ENCODE peak calls at places on chromosomes 11 and 22, in nine cellular contexts. W, O, U, Q, G, A, D, Z and Y are unnamed samples.

GRCh38 chr11:76152086-76152658 is 54.1 kb downstream of the WNT11 start:
- DNase-seq in W (peak), O (peak), U (peak), Q (peak), G (peak), A (peak), D (peak), Z (peak), Y (peak)

GRCh38 chr11:1831338-1832180 is 3.2 kb upstream of the SYT8 start:
- DNase-seq in W (no peak), O (no peak), U (no peak), Q (peak), G (no peak), A (no peak), D (no peak), Z (no peak), Y (no peak)

GRCh38 chr11:118892515-118892914 is 8.8 kb downstream of the CXCR5 start:
- DNase-seq in W (no peak), O (no peak), U (peak), Q (peak), G (no peak), A (peak), D (no peak), Z (no peak), Y (no peak)

GRCh38 chr22:50613291-50613981 is 12.8 kb downstream of the MAPK8IP2 start:
- DNase-seq in W (peak), O (no peak), U (no peak), Q (no peak), G (peak), A (no peak), D (no peak), Z (peak), Y (peak)

GRCh38 chr11:84899740-84900139 is 727.4 kb downstream of the DLG2 start:
- DNase-seq in W (no peak), O (no peak), U (no peak), Q (no peak), G (no peak), A (no peak), D (peak), Z (peak), Y (no peak)

GRCh38 chr11:121464352-121464946 is 11.7 kb upstream of the SORL1-AS1 start:
- DNase-seq in W (peak), O (peak), U (peak), Q (peak), G (no peak), A (peak), D (peak), Z (peak), Y (peak)

GRCh38 chr11:44595964-44596381 is 30.5 kb downstream of the CD82 start:
- DNase-seq in W (no peak), O (no peak), U (no peak), Q (no peak), G (peak), A (no peak), D (peak), Z (no peak), Y (peak)

GRCh38 chr11:43492701-43493100 is 134.0 kb downstream of the TTC17 start:
- DNase-seq in W (no peak), O (no peak), U (no peak), Q (no peak), G (no peak), A (no peak), D (no peak), Z (no peak), Y (no peak)

GRCh38 chr22:45881524-45881875 is 95.5 kb downstream of the WNT7B start:
- DNase-seq in W (no peak), O (no peak), U (no peak), Q (peak), G (no peak), A (no peak), D (no peak), Z (no peak), Y (no peak)

GRCh38 chr11:119205574-119206511 is at the start of gene CBL:
- DNase-seq in W (peak), O (peak), U (peak), Q (peak), G (peak), A (peak), D (peak), Z (peak), Y (peak)

GRCh38 chr11:62908468-62909072 is 12.6 kb downstream of the CHRM1 start:
- DNase-seq in W (no peak), O (no peak), U (no peak), Q (no peak), G (no peak), A (no peak), D (no peak), Z (no peak), Y (peak)

GRCh38 chr11:114076974-114077373 is 17.5 kb downstream of the ZBTB16 start:
- DNase-seq in W (no peak), O (no peak), U (no peak), Q (no peak), G (no peak), A (no peak), D (no peak), Z (no peak), Y (no peak)

GRCh38 chr11:109998921-109999320 is 94.3 kb upstream of the ZC3H12C start:
- DNase-seq in W (no peak), O (no peak), U (no peak), Q (no peak), G (no peak), A (no peak), D (no peak), Z (no peak), Y (no peak)

GRCh38 chr11:34680206-34680605 is 59.3 kb downstream of the EHF start:
- DNase-seq in W (no peak), O (no peak), U (no peak), Q (no peak), G (no peak), A (no peak), D (peak), Z (peak), Y (no peak)

GRCh38 chr11:134052395-134052987 is 16.4 kb upstream of the JAM3 start:
- DNase-seq in W (peak), O (no peak), U (no peak), Q (no peak), G (no peak), A (no peak), D (no peak), Z (no peak), Y (no peak)

GRCh38 chr11:130146797-130147196 is 12.8 kb upstream of the ST14 start:
- DNase-seq in W (peak), O (no peak), U (no peak), Q (no peak), G (peak), A (peak), D (no peak), Z (no peak), Y (no peak)

GRCh38 chr22:29225422-29226090 is 19.9 kb downstream of the EMID1 start:
- DNase-seq in W (peak), O (no peak), U (no peak), Q (peak), G (no peak), A (no peak), D (peak), Z (peak), Y (no peak)

GRCh38 chr11:112632866-112633505 is 328.2 kb upstream of the NCAM1 start:
- DNase-seq in W (no peak), O (no peak), U (no peak), Q (no peak), G (no peak), A (no peak), D (peak), Z (no peak), Y (no peak)

GRCh38 chr11:2534131-2534956 is 89.5 kb downstream of the KCNQ1 start:
- DNase-seq in W (peak), O (no peak), U (no peak), Q (peak), G (no peak), A (no peak), D (peak), Z (no peak), Y (no peak)

GRCh38 chr11:86938900-86939880 is 16.0 kb downstream of the FZD4 start:
- DNase-seq in W (no peak), O (no peak), U (no peak), Q (no peak), G (no peak), A (peak), D (no peak), Z (peak), Y (peak)

GRCh38 chr11:28072321-28072720 is 35.6 kb downstream of the KIF18A start:
- DNase-seq in W (no peak), O (no peak), U (no peak), Q (no peak), G (no peak), A (no peak), D (peak), Z (peak), Y (no peak)

GRCh38 chr11:35009941-35010337 is 93.5 kb downstream of the PDHX start:
- DNase-seq in W (no peak), O (no peak), U (no peak), Q (no peak), G (peak), A (no peak), D (no peak), Z (no peak), Y (no peak)

GRCh38 chr11:8309311-8309710 is 45.6 kb upstream of the LMO1 start:
- DNase-seq in W (no peak), O (no peak), U (no peak), Q (peak), G (no peak), A (no peak), D (no peak), Z (no peak), Y (no peak)

GRCh38 chr22:38882480-38882879 is 10.5 kb upstream of the CBX6 start:
- DNase-seq in W (peak), O (no peak), U (no peak), Q (peak), G (no peak), A (no peak), D (no peak), Z (peak), Y (no peak)

GRCh38 chr22:22424956-22425355 is 83.6 kb downstream of the ZNF280B start:
- DNase-seq in W (no peak), O (no peak), U (no peak), Q (no peak), G (no peak), A (no peak), D (no peak), Z (no peak), Y (no peak)

GRCh38 chr11:59833602-59834001 is 11.7 kb downstream of the CBLIF start:
- DNase-seq in W (no peak), O (no peak), U (no peak), Q (no peak), G (no peak), A (no peak), D (no peak), Z (no peak), Y (no peak)

DNA sequence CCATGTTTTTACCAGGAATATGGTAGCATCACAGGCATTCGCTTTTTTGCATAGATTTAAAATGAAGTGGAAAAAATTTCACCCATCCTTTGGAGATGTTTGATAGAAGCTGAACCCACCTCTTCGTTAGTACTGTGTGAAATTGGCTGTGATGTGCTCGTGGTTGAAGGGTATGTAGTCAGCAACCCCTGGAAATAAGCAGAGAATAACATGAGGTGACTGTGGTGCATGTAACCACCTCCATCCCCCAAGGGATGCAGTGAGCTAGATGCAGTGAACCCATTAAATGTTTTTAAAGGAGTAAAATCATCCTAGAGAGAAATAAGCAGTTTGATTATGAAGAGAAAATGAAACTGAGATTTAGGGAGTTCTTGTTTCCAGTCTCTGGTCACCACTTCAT is 15.9 kb downstream of the CBLIF start:
- DNase-seq in W (no peak), O (no peak), U (no peak), Q (no peak), G (no peak), A (no peak), D (no peak), Z (no peak), Y (no peak)
- H3K4me3 ChIP-seq in W (no peak), O (no peak), U (no peak), Q (no peak), G (no peak), A (no peak), D (no peak), Z (no peak), Y (no peak)

GRCh38 chr11:126163074-126163700 is 48.3 kb downstream of the RPUSD4 start:
- DNase-seq in W (no peak), O (peak), U (no peak), Q (no peak), G (no peak), A (no peak), D (peak), Z (peak), Y (no peak)
- H3K4me3 ChIP-seq in W (no peak), O (no peak), U (no peak), Q (no peak), G (no peak), A (no peak), D (no peak), Z (no peak), Y (no peak)

GRCh38 chr22:20660441-20661054 is 113.4 kb upstream of the SERPIND1 start:
- DNase-seq in W (no peak), O (no peak), U (no peak), Q (no peak), G (no peak), A (no peak), D (no peak), Z (no peak), Y (no peak)

GRCh38 chr22:20663941-20664593 is 109.8 kb upstream of the SERPIND1 start:
- DNase-seq in W (no peak), O (no peak), U (no peak), Q (no peak), G (no peak), A (no peak), D (no peak), Z (no peak), Y (no peak)

GRCh38 chr22:20661473-20661872 is 112.4 kb upstream of the SERPIND1 start:
- DNase-seq in W (no peak), O (no peak), U (no peak), Q (no peak), G (no peak), A (no peak), D (no peak), Z (no peak), Y (no peak)

GRCh38 chr22:20664594-20664959 is 109.3 kb upstream of the SERPIND1 start:
- DNase-seq in W (no peak), O (no peak), U (no peak), Q (no peak), G (no peak), A (no peak), D (no peak), Z (no peak), Y (no peak)

GRCh38 chr22:20663137-20663828 is 110.6 kb upstream of the SERPIND1 start:
- DNase-seq in W (no peak), O (no peak), U (no peak), Q (no peak), G (no peak), A (no peak), D (no peak), Z (no peak), Y (no peak)
- H3K4me3 ChIP-seq in W (no peak), O (no peak), U (no peak), Q (no peak), G (no peak), A (no peak), D (no peak), Z (no peak), Y (no peak)

GRCh38 chr11:116580828-116581227 is 192.0 kb downstream of the BUD13 start:
- DNase-seq in W (no peak), O (no peak), U (no peak), Q (no peak), G (no peak), A (no peak), D (no peak), Z (no peak), Y (no peak)

GRCh38 chr11:116577273-116577672 is 195.5 kb downstream of the BUD13 start:
- DNase-seq in W (no peak), O (no peak), U (no peak), Q (peak), G (no peak), A (no peak), D (no peak), Z (no peak), Y (no peak)

GRCh38 chr11:116581349-116581748 is 191.4 kb downstream of the BUD13 start:
- DNase-seq in W (no peak), O (no peak), U (no peak), Q (no peak), G (no peak), A (no peak), D (no peak), Z (no peak), Y (no peak)

GRCh38 chr11:116579857-116580727 is 192.7 kb downstream of the BUD13 start:
- DNase-seq in W (no peak), O (no peak), U (no peak), Q (peak), G (no peak), A (no peak), D (no peak), Z (no peak), Y (no peak)

GRCh38 chr11:116578971-116579687 is 193.7 kb downstream of the BUD13 start:
- DNase-seq in W (no peak), O (no peak), U (no peak), Q (peak), G (no peak), A (no peak), D (no peak), Z (peak), Y (no peak)
- H3K4me3 ChIP-seq in W (no peak), O (no peak), U (no peak), Q (no peak), G (no peak), A (no peak), D (no peak), Z (no peak), Y (no peak)

GRCh38 chr22:30609260-30610185 is 2.5 kb downstream of the TCN2 start:
- DNase-seq in W (peak), O (peak), U (no peak), Q (no peak), G (peak), A (no peak), D (peak), Z (peak), Y (no peak)
- H3K4me3 ChIP-seq in W (no peak), O (no peak), U (no peak), Q (no peak), G (no peak), A (no peak), D (no peak), Z (no peak), Y (no peak)

DNA sequence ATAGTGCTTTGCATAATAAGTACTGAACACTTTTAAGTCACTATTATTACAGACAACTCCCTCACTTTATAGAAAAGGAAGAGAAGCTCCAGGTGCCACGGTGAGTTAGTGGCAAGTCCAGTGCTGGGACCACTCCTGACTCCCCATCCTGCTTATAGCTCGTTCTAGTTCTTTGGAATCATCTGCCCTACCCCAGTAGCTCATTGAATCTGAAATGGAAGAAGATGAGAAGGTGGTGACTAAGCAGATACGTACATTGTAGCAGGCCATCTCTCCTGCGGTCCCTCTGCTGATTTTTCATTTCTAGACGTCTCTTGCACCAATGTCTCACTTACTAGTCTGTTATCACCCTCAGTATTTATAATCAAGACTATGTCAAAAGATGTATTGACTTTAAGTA is 21.6 kb downstream of the MMP20 start:
- DNase-seq in W (no peak), O (no peak), U (no peak), Q (no peak), G (no peak), A (no peak), D (peak), Z (no peak), Y (no peak)
- H3K4me3 ChIP-seq in W (no peak), O (no peak), U (no peak), Q (no peak), G (no peak), A (no peak), D (no peak), Z (no peak), Y (no peak)

DNA sequence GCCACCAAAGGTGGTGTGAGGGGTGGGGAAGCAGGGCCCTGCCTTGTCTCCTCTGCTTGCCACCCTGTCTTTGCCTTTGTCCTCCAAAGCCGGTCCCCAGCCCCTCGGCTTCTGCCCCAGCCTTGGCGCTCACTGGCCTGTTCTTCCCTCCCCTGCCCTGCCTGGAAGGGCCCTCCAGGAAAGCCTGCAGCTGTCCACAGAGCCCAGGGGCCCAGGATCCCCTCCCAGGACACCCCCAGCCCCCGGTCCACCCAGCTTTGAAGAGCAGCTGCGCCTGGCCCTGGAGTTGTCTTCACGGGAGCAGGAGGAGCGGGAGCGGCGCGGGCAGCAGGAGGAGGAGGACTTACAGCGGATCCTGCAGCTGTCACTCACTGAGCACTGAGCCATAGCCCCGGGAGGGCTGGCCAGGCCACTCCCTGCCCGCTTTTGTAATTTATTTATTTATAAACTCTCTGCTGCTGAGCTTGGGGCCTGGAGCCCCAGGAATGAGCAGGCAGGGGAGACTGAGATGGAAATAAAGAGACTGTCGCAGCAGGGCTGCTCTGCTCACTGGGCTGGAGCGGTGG is 1.3 kb upstream of the SSH3 start:
- DNase-seq in W (no peak), O (peak), U (no peak), Q (peak), G (peak), A (no peak), D (peak), Z (peak), Y (peak)
- H3K4me3 ChIP-seq in W (no peak), O (no peak), U (no peak), Q (peak), G (peak), A (no peak), D (no peak), Z (no peak), Y (no peak)

GRCh38 chr22:47632646-47633045 is 870.2 kb downstream of the TBC1D22A start:
- DNase-seq in W (no peak), O (no peak), U (no peak), Q (no peak), G (no peak), A (no peak), D (no peak), Z (no peak), Y (no peak)
- H3K4me3 ChIP-seq in W (no peak), O (no peak), U (no peak), Q (no peak), G (no peak), A (no peak), D (no peak), Z (no peak), Y (no peak)